ENCODE peak calls at places on chromosomes 1 and 21, in five cellular contexts. One of them, this sample, is unnamed.

GRCh38 chr21:46368533-46369285 is 44.8 kb downstream of the PCNT start:
- DNase-seq in heart left ventricle: no peak
- DNase-seq in RPMI8226: no peak
- DNase-seq in iris pigment epithelial cell: no peak
- DNase-seq in GM18507: peak
- DNase-seq in this sample: no peak

GRCh38 chr1:63679589-63679988 is 86.4 kb downstream of the PGM1 start:
- DNase-seq in heart left ventricle: no peak
- DNase-seq in RPMI8226: no peak
- DNase-seq in iris pigment epithelial cell: no peak
- DNase-seq in GM18507: no peak
- DNase-seq in this sample: no peak

GRCh38 chr1:12405325-12406217 is 175.7 kb downstream of the VPS13D start:
- DNase-seq in heart left ventricle: peak
- DNase-seq in RPMI8226: no peak
- DNase-seq in iris pigment epithelial cell: peak
- DNase-seq in GM18507: no peak
- DNase-seq in this sample: peak

GRCh38 chr21:15250384-15250783 is 185.6 kb upstream of the NRIP1 start:
- DNase-seq in heart left ventricle: no peak
- DNase-seq in RPMI8226: no peak
- DNase-seq in iris pigment epithelial cell: peak
- DNase-seq in GM18507: no peak
- DNase-seq in this sample: peak

GRCh38 chr1:42963378-42964005 is 4.8 kb upstream of the SLC2A1 start:
- DNase-seq in heart left ventricle: no peak
- DNase-seq in RPMI8226: peak
- DNase-seq in iris pigment epithelial cell: no peak
- DNase-seq in GM18507: no peak
- DNase-seq in this sample: peak

GRCh38 chr1:106700151-106700550 is 356.3 kb upstream of the PRMT6 start:
- DNase-seq in heart left ventricle: no peak
- DNase-seq in RPMI8226: no peak
- DNase-seq in iris pigment epithelial cell: no peak
- DNase-seq in GM18507: no peak
- DNase-seq in this sample: peak

GRCh38 chr1:65691962-65692361 is 100.7 kb upstream of the PDE4B start:
- DNase-seq in heart left ventricle: no peak
- DNase-seq in RPMI8226: no peak
- DNase-seq in iris pigment epithelial cell: no peak
- DNase-seq in GM18507: no peak
- DNase-seq in this sample: no peak

GRCh38 chr1:101653482-101653946 is 343.2 kb downstream of the OLFM3 start:
- DNase-seq in heart left ventricle: no peak
- DNase-seq in RPMI8226: no peak
- DNase-seq in iris pigment epithelial cell: peak
- DNase-seq in GM18507: no peak
- DNase-seq in this sample: peak

GRCh38 chr21:42161401-42161956 is 57.5 kb upstream of the ABCG1 start:
- DNase-seq in heart left ventricle: no peak
- DNase-seq in RPMI8226: no peak
- DNase-seq in iris pigment epithelial cell: no peak
- DNase-seq in GM18507: no peak
- DNase-seq in this sample: no peak

GRCh38 chr1:99328171-99328570 is 63.9 kb downstream of the PLPPR4 start:
- DNase-seq in heart left ventricle: no peak
- DNase-seq in RPMI8226: no peak
- DNase-seq in iris pigment epithelial cell: no peak
- DNase-seq in GM18507: no peak
- DNase-seq in this sample: no peak

GRCh38 chr1:177975588-177976495 is 6.0 kb upstream of the SEC16B start:
- DNase-seq in heart left ventricle: no peak
- DNase-seq in RPMI8226: no peak
- DNase-seq in iris pigment epithelial cell: peak
- DNase-seq in GM18507: no peak
- DNase-seq in this sample: peak

GRCh38 chr1:3470650-3471355 is 16.3 kb downstream of the ARHGEF16 start:
- DNase-seq in heart left ventricle: peak
- DNase-seq in RPMI8226: no peak
- DNase-seq in iris pigment epithelial cell: no peak
- DNase-seq in GM18507: no peak
- DNase-seq in this sample: no peak

GRCh38 chr1:171254859-171255258 is 6.6 kb downstream of the FMO1 start:
- DNase-seq in heart left ventricle: no peak
- DNase-seq in RPMI8226: no peak
- DNase-seq in iris pigment epithelial cell: peak
- DNase-seq in GM18507: no peak
- DNase-seq in this sample: peak

GRCh38 chr1:60657926-60658325 is 424.4 kb upstream of the NFIA start:
- DNase-seq in heart left ventricle: no peak
- DNase-seq in RPMI8226: no peak
- DNase-seq in iris pigment epithelial cell: no peak
- DNase-seq in GM18507: no peak
- DNase-seq in this sample: no peak

GRCh38 chr1:216356945-216357344 is 66.3 kb downstream of the USH2A start:
- DNase-seq in heart left ventricle: no peak
- DNase-seq in RPMI8226: no peak
- DNase-seq in iris pigment epithelial cell: no peak
- DNase-seq in GM18507: no peak
- DNase-seq in this sample: no peak

GRCh38 chr1:206513312-206514111 is 6.2 kb downstream of the RASSF5 start:
- DNase-seq in heart left ventricle: peak
- DNase-seq in RPMI8226: no peak
- DNase-seq in iris pigment epithelial cell: peak
- DNase-seq in GM18507: no peak
- DNase-seq in this sample: peak

This sample was measured in EL.